ENCODE peak calls at places on chromosomes 3 and 15, in five cellular contexts. One of them, this sample, is unnamed.

GRCh38 chr3:46996689-46997452 is 17.4 kb downstream of the NBEAL2 start:
- DNase-seq in psoas muscle: peak; percentile 12
- DNase-seq in neural crest cell: no peak
- DNase-seq in Caco-2: no peak
- DNase-seq in dorsolateral prefrontal cortex: no peak
- DNase-seq in this sample: no peak

GRCh38 chr3:89565098-89565497 is 457.7 kb downstream of the EPHA3 start:
- DNase-seq in psoas muscle: no peak
- DNase-seq in neural crest cell: no peak
- DNase-seq in Caco-2: no peak
- DNase-seq in dorsolateral prefrontal cortex: no peak
- DNase-seq in this sample: no peak

GRCh38 chr15:50128266-50128665 is 9.2 kb upstream of the ATP8B4 start:
- DNase-seq in psoas muscle: peak; percentile 47
- DNase-seq in neural crest cell: no peak
- DNase-seq in Caco-2: no peak
- DNase-seq in dorsolateral prefrontal cortex: peak; percentile 38
- DNase-seq in this sample: no peak

GRCh38 chr3:67109651-67110204 is 111.6 kb downstream of the KBTBD8 start:
- DNase-seq in psoas muscle: no peak
- DNase-seq in neural crest cell: no peak
- DNase-seq in Caco-2: no peak
- DNase-seq in dorsolateral prefrontal cortex: peak; percentile 33
- DNase-seq in this sample: no peak

GRCh38 chr15:92968926-92969664 is 69.0 kb downstream of the CHD2 start:
- DNase-seq in psoas muscle: no peak
- DNase-seq in neural crest cell: no peak
- DNase-seq in Caco-2: no peak
- DNase-seq in dorsolateral prefrontal cortex: no peak
- DNase-seq in this sample: no peak

GRCh38 chr3:167882057-167882667 is 146.6 kb downstream of the SERPINI1 start:
- DNase-seq in psoas muscle: no peak
- DNase-seq in neural crest cell: no peak
- DNase-seq in Caco-2: no peak
- DNase-seq in dorsolateral prefrontal cortex: no peak
- DNase-seq in this sample: no peak

GRCh38 chr3:43155464-43156121 is 49.7 kb upstream of the POMGNT2 start:
- DNase-seq in psoas muscle: peak; percentile 67
- DNase-seq in neural crest cell: peak; percentile 30
- DNase-seq in Caco-2: peak; percentile 67
- DNase-seq in dorsolateral prefrontal cortex: peak; percentile 80
- DNase-seq in this sample: peak; percentile 32

GRCh38 chr3:84586427-84586826 is 372.4 kb upstream of the CADM2 start:
- DNase-seq in psoas muscle: no peak
- DNase-seq in neural crest cell: no peak
- DNase-seq in Caco-2: no peak
- DNase-seq in dorsolateral prefrontal cortex: no peak
- DNase-seq in this sample: no peak

GRCh38 chr15:35626984-35627383 is 81.0 kb upstream of the DPH6 start:
- DNase-seq in psoas muscle: no peak
- DNase-seq in neural crest cell: no peak
- DNase-seq in Caco-2: no peak
- DNase-seq in dorsolateral prefrontal cortex: no peak
- DNase-seq in this sample: no peak

GRCh38 chr3:41900265-41900664 is 61.6 kb downstream of the ULK4 start:
- DNase-seq in psoas muscle: no peak
- DNase-seq in neural crest cell: no peak
- DNase-seq in Caco-2: no peak
- DNase-seq in dorsolateral prefrontal cortex: no peak
- DNase-seq in this sample: no peak

DNA sequence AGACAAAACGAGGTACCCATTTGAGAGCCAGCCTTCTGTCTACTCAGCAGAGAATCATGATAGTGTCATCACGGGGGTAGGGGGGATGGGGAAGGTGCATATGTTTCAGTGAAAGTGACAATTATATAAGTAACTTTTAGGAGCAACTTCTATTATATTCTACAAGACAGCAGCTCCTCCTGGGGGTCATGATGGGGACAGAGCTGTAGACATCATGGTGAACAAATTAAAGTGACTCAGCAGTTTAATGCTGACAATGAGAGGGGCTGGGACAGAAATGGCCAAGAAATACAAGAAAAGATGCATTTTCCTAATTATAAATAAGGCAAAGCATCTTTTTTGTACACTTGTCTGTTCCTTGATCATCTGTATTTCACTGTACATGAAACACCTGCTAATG is 11.8 kb downstream of the CAPN3 start:
- DNase-seq in psoas muscle: no peak
- DNase-seq in neural crest cell: no peak
- DNase-seq in Caco-2: no peak
- DNase-seq in dorsolateral prefrontal cortex: no peak
- DNase-seq in this sample: no peak
- TF ChIP-seq CTCF in psoas muscle: no peak
- TF ChIP-seq CTCF in neural crest cell: no peak
- TF ChIP-seq CTCF in Caco-2: no peak
- TF ChIP-seq CTCF in dorsolateral prefrontal cortex: no peak
- TF ChIP-seq CTCF in this sample: no peak

GRCh38 chr15:77186518-77187095 is 115.7 kb upstream of the TSPAN3 start:
- DNase-seq in psoas muscle: no peak
- DNase-seq in neural crest cell: no peak
- DNase-seq in Caco-2: no peak
- DNase-seq in dorsolateral prefrontal cortex: no peak
- DNase-seq in this sample: no peak
- TF ChIP-seq CTCF in psoas muscle: peak; percentile 50
- TF ChIP-seq CTCF in neural crest cell: peak; percentile 64
- TF ChIP-seq CTCF in Caco-2: peak; percentile 44
- TF ChIP-seq CTCF in dorsolateral prefrontal cortex: peak; percentile 66
- TF ChIP-seq CTCF in this sample: peak; percentile 60

DNA sequence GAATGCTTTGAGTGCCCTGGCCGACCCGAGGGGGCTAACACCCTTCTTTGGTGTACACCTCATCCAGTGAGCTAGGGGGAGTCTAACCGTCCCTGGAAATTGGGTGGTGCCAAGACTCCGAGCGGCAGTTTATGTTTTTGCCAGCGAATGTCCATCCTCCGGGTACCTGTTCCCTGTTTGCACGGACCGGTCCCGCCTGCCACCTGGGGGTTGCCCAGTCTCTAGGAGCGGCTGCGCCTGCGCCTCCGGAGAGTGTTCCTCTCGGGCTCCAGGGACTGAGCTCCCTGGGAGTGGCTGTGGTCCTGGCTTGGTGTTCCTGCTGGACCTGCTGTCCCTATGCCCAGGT is 913 bp upstream of the WNT7A start:
- DNase-seq in psoas muscle: no peak
- DNase-seq in neural crest cell: no peak
- DNase-seq in Caco-2: no peak
- DNase-seq in dorsolateral prefrontal cortex: no peak
- DNase-seq in this sample: no peak
- TF ChIP-seq CTCF in psoas muscle: peak; percentile 1
- TF ChIP-seq CTCF in neural crest cell: no peak
- TF ChIP-seq CTCF in Caco-2: no peak
- TF ChIP-seq CTCF in dorsolateral prefrontal cortex: no peak
- TF ChIP-seq CTCF in this sample: peak; percentile 1

DNA sequence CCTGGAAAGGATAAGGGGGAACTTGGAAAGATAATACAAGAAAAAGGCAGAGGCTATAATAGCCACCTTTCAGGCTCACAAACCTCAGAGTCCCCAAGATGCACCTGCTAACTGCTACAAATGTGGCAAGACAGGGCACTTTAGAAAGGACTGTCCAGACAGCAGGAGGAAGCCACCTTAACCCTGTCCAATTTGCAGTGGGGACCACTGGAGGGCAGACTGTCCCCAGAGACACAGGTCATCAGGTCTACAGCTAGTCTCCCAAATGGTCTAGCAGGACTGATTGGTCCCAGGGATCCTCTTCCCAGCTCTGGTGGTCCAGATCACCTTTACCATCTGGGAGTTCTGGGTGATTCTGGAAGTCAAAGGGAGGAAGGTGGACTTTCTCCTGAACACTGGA is 882.5 kb upstream of the GBE1 start:
- DNase-seq in psoas muscle: no peak
- DNase-seq in neural crest cell: no peak
- DNase-seq in Caco-2: no peak
- DNase-seq in dorsolateral prefrontal cortex: no peak
- DNase-seq in this sample: no peak
- TF ChIP-seq CTCF in psoas muscle: no peak
- TF ChIP-seq CTCF in neural crest cell: peak; percentile 29
- TF ChIP-seq CTCF in Caco-2: peak; percentile 29
- TF ChIP-seq CTCF in dorsolateral prefrontal cortex: no peak
- TF ChIP-seq CTCF in this sample: peak; percentile 53

DNA sequence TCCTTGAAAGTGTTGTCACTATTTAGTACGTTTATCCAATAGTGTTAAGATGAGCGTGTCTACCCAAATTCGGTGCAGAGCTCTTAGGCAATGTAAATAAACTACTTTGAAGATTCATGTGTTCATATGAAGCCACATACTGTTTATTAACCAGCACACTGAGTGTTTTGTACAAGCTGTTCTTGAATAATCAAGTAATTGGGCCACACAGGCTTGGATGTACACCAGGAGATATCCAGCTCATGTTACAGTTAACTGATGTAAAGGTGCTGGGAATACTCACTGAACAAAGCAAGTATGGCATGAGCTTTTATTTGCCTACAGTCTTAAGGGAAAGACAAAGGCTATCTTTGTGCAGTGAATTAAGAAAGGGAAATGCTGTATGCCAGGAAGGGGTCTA is 632 bp upstream of the DHX36 start:
- DNase-seq in psoas muscle: no peak
- DNase-seq in neural crest cell: no peak
- DNase-seq in Caco-2: no peak
- DNase-seq in dorsolateral prefrontal cortex: no peak
- DNase-seq in this sample: no peak
- TF ChIP-seq CTCF in psoas muscle: no peak
- TF ChIP-seq CTCF in neural crest cell: no peak
- TF ChIP-seq CTCF in Caco-2: no peak
- TF ChIP-seq CTCF in dorsolateral prefrontal cortex: no peak
- TF ChIP-seq CTCF in this sample: no peak

GRCh38 chr15:74835312-74835823 is 7.6 kb downstream of the ULK3 start:
- DNase-seq in psoas muscle: peak; percentile 59
- DNase-seq in neural crest cell: peak; percentile 61
- DNase-seq in Caco-2: peak; percentile 76
- DNase-seq in dorsolateral prefrontal cortex: no peak
- DNase-seq in this sample: peak; percentile 69
- TF ChIP-seq CTCF in psoas muscle: peak; percentile 74
- TF ChIP-seq CTCF in neural crest cell: peak; percentile 75
- TF ChIP-seq CTCF in Caco-2: peak; percentile 83
- TF ChIP-seq CTCF in dorsolateral prefrontal cortex: peak; percentile 61
- TF ChIP-seq CTCF in this sample: peak; percentile 75

DNA sequence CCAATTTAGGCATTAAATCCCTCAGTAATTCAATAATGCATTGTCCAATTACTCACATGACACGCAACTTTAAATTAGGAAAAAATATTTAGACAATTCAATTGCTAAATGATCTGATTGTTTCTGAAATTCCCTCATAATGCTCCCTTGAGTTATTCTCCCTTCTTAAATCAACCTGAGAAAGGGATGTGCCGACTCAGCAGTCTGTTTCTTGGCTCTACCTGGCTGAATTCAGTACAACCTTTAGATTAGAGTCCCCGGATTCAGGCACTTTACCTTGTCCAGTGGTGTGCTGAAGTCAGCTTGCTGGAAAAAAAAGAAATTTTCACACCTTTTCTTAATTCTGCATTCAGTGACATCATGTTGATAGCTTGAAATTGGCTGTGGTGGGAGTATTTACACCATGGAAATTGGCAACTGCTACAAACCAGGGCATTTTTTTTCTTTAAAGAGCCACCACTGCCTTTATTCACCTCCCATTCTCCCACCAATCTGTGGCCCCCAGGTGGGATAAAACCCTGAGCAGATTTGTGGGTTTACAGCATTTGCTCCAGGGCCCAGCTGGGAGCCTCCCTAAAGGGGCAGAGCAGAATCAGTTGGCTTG is 20.9 kb upstream of the LOXL1 start:
- DNase-seq in psoas muscle: no peak
- DNase-seq in neural crest cell: no peak
- DNase-seq in Caco-2: no peak
- DNase-seq in dorsolateral prefrontal cortex: no peak
- DNase-seq in this sample: no peak
- TF ChIP-seq CTCF in psoas muscle: no peak
- TF ChIP-seq CTCF in neural crest cell: no peak
- TF ChIP-seq CTCF in Caco-2: no peak
- TF ChIP-seq CTCF in dorsolateral prefrontal cortex: no peak
- TF ChIP-seq CTCF in this sample: no peak